ENCODE peak calls at places on chromosomes 1 and 21, in eight cellular contexts. V is heart left ventricle, P is SJCRH30, O is HL-60, Y is keratinocyte, U is coronary artery, R is A549, F is right cardiac atrium. I is an unnamed sample.

GRCh38 chr1:22854688-22855565 is 117.7 kb downstream of the LACTBL1 start:
- DNase-seq in V (no peak), P (no peak), O (no peak), Y (no peak), U (no peak), R (no peak), F (no peak), I (no peak)

GRCh38 chr1:67880056-67880601 is 46.9 kb upstream of the GNG12 start:
- DNase-seq in V (no peak), P (no peak), O (no peak), Y (no peak), U (no peak), R (peak; percentile 83), F (no peak), I (no peak)

GRCh38 chr1:153968000-153968363 is 280 bp downstream of the CREB3L4 start:
- DNase-seq in V (no peak), P (no peak), O (no peak), Y (no peak), U (no peak), R (no peak), F (peak; percentile 77), I (no peak)

GRCh38 chr1:204130178-204130577 is 21.7 kb downstream of the ETNK2 start:
- DNase-seq in V (no peak), P (no peak), O (no peak), Y (no peak), U (no peak), R (no peak), F (peak; percentile 62), I (no peak)

GRCh38 chr1:167400359-167400953 is 117.9 kb downstream of the CD247 start:
- DNase-seq in V (no peak), P (no peak), O (no peak), Y (no peak), U (no peak), R (no peak), F (no peak), I (no peak)

GRCh38 chr1:160032165-160032827 is 506 bp upstream of the PIGM start:
- DNase-seq in V (no peak), P (no peak), O (no peak), Y (no peak), U (no peak), R (no peak), F (no peak), I (no peak)

GRCh38 chr1:200749090-200749489 is 10.4 kb downstream of the CAMSAP2 start:
- DNase-seq in V (no peak), P (no peak), O (no peak), Y (no peak), U (no peak), R (no peak), F (no peak), I (no peak)

GRCh38 chr1:185238447-185238846 is 78.6 kb downstream of the IVNS1ABP start:
- DNase-seq in V (no peak), P (no peak), O (no peak), Y (no peak), U (no peak), R (peak; percentile 7), F (no peak), I (no peak)

GRCh38 chr1:61539720-61540462 is 185.1 kb downstream of the TM2D1 start:
- DNase-seq in V (no peak), P (no peak), O (no peak), Y (no peak), U (no peak), R (no peak), F (no peak), I (no peak)

GRCh38 chr1:240312872-240313271 is 221.2 kb downstream of the FMN2 start:
- DNase-seq in V (no peak), P (no peak), O (peak; percentile 55), Y (no peak), U (no peak), R (peak; percentile 94), F (no peak), I (no peak)

GRCh38 chr1:39268906-39269305 is 64.4 kb downstream of the MACF1 start:
- DNase-seq in V (no peak), P (peak; percentile 7), O (no peak), Y (no peak), U (no peak), R (no peak), F (no peak), I (no peak)

GRCh38 chr1:218322762-218323161 is 22.4 kb upstream of the TGFB2 start:
- DNase-seq in V (no peak), P (no peak), O (no peak), Y (no peak), U (no peak), R (no peak), F (no peak), I (no peak)

GRCh38 chr1:19769211-19769932 is 30.3 kb downstream of the TMCO4 start:
- DNase-seq in V (no peak), P (peak; percentile 51), O (no peak), Y (no peak), U (no peak), R (no peak), F (no peak), I (no peak)

GRCh38 chr1:5857508-5858090 is 134.6 kb downstream of the NPHP4 start:
- DNase-seq in V (no peak), P (no peak), O (no peak), Y (no peak), U (no peak), R (no peak), F (peak; percentile 28), I (no peak)

GRCh38 chr1:77833521-77834100 is 54.2 kb downstream of the MIGA1 start:
- DNase-seq in V (no peak), P (no peak), O (no peak), Y (no peak), U (no peak), R (no peak), F (no peak), I (no peak)

GRCh38 chr1:116126281-116126680 is 15.1 kb downstream of the MAB21L3 start:
- DNase-seq in V (no peak), P (no peak), O (no peak), Y (no peak), U (no peak), R (no peak), F (no peak), I (no peak)

GRCh38 chr1:247332215-247332900 is 691 bp upstream of the ZNF496 start:
- DNase-seq in V (peak; percentile 72), P (peak; percentile 58), O (no peak), Y (no peak), U (peak; percentile 81), R (peak; percentile 53), F (peak; percentile 85), I (no peak)

GRCh38 chr1:7278045-7278444 is 492.8 kb downstream of the CAMTA1 start:
- DNase-seq in V (no peak), P (no peak), O (no peak), Y (no peak), U (no peak), R (peak; percentile 54), F (no peak), I (no peak)

GRCh38 chr1:9292361-9293240 is at the start of gene SPSB1:
- DNase-seq in V (peak; percentile 79), P (no peak), O (peak; percentile 41), Y (no peak), U (peak; percentile 90), R (peak; percentile 64), F (peak; percentile 91), I (peak; percentile 45)

DNA sequence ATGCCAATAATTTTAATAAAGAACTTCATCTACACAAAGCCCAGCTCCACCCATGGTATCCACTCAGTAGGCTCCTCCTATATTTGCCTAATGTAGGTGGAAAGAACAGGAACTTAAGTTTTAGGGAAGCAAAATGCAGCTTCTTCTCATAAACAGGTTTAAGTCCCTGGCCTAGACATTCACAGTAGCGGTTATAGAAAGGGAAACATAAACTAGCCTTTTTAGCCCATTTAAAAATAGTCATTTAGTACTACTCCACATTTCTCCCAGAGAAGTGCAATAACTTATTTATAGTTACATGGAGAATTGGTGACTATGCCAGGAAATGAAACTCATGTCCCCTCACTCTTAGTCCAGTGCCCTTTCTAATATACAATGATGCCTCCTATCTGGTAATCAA is 56.6 kb upstream of the CPLANE2 start:
- DNase-seq in V (no peak), P (no peak), O (no peak), Y (no peak), U (no peak), R (no peak), F (no peak), I (no peak)
- H3K27ac ChIP-seq in V (no peak overlapping the region), P (no peak overlapping the region), O (peak overlapping the region; percentile 39), Y (peak overlapping the region; percentile 44), U (peak overlapping the region; percentile 86), R (no peak overlapping the region), F (peak overlapping the region; percentile 52), I (no peak overlapping the region)

DNA sequence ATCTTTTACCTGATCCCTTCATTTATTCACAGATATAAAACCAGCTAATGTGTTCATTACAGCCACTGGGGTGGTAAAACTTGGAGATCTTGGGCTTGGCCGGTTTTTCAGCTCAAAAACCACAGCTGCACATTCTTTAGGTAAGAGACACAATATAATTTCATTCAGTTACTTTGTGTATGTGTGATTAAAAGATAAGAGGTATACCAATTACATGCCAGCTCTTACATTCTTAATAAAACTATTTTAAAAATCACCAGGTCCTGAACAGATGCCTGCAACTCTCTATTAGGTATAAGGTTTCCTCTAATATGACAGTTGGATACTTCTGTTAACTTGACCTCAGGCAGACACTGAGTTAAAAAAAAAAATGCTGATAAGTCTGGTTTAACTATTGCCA is 122.1 kb downstream of the NEK7 start:
- DNase-seq in V (no peak), P (peak; percentile 27), O (no peak), Y (no peak), U (no peak), R (no peak), F (no peak), I (no peak)
- H3K27ac ChIP-seq in V (no peak overlapping the region), P (no peak overlapping the region), O (no peak overlapping the region), Y (peak overlapping the region; percentile 6), U (no peak overlapping the region), R (no peak overlapping the region), F (no peak overlapping the region), I (no peak overlapping the region)

GRCh38 chr1:151495316-151495715 is 15.9 kb upstream of the CGN start:
- DNase-seq in V (no peak), P (no peak), O (no peak), Y (no peak), U (no peak), R (no peak), F (no peak), I (no peak)
- H3K27ac ChIP-seq in V (no peak overlapping the region), P (peak overlapping the region; percentile 88), O (no peak overlapping the region), Y (peak overlapping the region; percentile 2), U (no peak overlapping the region), R (peak overlapping the region; percentile 4), F (no peak overlapping the region), I (no peak overlapping the region)

DNA sequence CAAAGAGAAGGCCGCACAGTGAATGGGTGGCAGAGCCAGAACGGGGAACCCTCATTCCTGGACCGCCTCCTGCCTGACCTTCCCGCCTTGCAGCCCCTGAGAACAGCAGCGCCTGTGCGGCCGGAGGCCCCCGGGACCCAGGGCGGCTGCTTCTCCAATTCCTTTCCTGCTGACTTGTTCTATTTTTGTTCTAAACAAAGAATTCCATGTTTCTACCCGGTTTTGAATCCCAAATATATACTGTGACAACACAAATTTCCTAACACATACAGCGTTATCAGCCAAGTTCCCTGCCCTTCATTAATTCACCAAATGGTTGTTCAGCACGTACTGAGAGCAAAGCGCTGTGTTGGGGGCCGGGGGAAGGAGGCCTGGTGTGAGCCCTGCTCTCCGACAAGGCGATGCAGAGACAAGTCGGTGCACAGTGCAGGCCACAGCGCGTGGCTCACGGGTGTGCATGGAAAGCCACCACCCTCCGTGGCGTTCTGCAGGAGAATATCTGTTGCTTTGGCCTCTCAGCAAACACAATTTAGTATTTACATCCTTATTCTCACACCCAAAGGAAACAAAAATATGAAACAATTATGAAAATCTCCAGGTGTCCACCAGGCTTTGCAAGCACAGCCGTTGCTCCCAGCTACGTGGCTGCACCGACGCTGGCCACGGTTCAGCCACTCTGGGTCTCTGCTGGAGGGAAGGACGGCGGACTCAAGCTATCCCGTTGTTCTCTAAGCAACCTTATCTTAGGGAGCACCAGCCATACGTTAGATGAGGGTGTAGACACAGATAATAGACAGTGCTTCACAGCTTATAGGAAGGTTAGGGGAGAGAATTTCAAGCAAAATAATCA is 31.7 kb upstream of the COL6A2 start:
- DNase-seq in V (no peak), P (no peak), O (no peak), Y (no peak), U (no peak), R (no peak), F (peak; percentile 65), I (no peak)
- H3K27ac ChIP-seq in V (peak overlapping the region; percentile 82), P (no peak overlapping the region), O (no peak overlapping the region), Y (no peak overlapping the region), U (peak overlapping the region; percentile 99), R (no peak overlapping the region), F (peak overlapping the region; percentile 44), I (no peak overlapping the region)

I was measured in effector memory CD4-positive, alpha-beta T cell.